ENCODE peak calls at places on chromosomes 1 and 21, in nine cellular contexts. One of them, this sample, is unnamed.
A peak's percentile ranks its signal among the peaks of the same experiment; 100 is the strongest.

GRCh38 chr1:190479028-190479427 is 1.4 kb upstream of the BRINP3 start:
- DNase-seq in tibial nerve: no peak
- DNase-seq in cardiac fibroblast: peak; percentile 3
- DNase-seq in omental fat pad: no peak
- DNase-seq in transverse colon: no peak
- DNase-seq in progenitor cell of endocrine pancreas: no peak
- DNase-seq in thyroid gland: no peak
- DNase-seq in stomach: no peak
- DNase-seq in GM12864: no peak
- DNase-seq in this sample: no peak

GRCh38 chr1:93701619-93702018 is 20.0 kb upstream of the BCAR3 start:
- DNase-seq in tibial nerve: no peak
- DNase-seq in cardiac fibroblast: peak; percentile 99
- DNase-seq in omental fat pad: no peak
- DNase-seq in transverse colon: no peak
- DNase-seq in progenitor cell of endocrine pancreas: no peak
- DNase-seq in thyroid gland: peak; percentile 72
- DNase-seq in stomach: peak; percentile 50
- DNase-seq in GM12864: no peak
- DNase-seq in this sample: no peak

GRCh38 chr1:240722788-240723187 is 110.8 kb upstream of the GREM2 start:
- DNase-seq in tibial nerve: no peak
- DNase-seq in cardiac fibroblast: no peak
- DNase-seq in omental fat pad: no peak
- DNase-seq in transverse colon: no peak
- DNase-seq in progenitor cell of endocrine pancreas: no peak
- DNase-seq in thyroid gland: no peak
- DNase-seq in stomach: no peak
- DNase-seq in GM12864: no peak
- DNase-seq in this sample: no peak

GRCh38 chr1:15411593-15412487 is 2.2 kb downstream of the EFHD2 start:
- DNase-seq in tibial nerve: no peak
- DNase-seq in cardiac fibroblast: peak; percentile 16
- DNase-seq in omental fat pad: no peak
- DNase-seq in transverse colon: peak; percentile 66
- DNase-seq in progenitor cell of endocrine pancreas: no peak
- DNase-seq in thyroid gland: peak; percentile 65
- DNase-seq in stomach: peak; percentile 65
- DNase-seq in GM12864: no peak
- DNase-seq in this sample: peak; percentile 79

GRCh38 chr1:93180723-93181613 is at the start of gene CCDC18:
- DNase-seq in tibial nerve: no peak
- DNase-seq in cardiac fibroblast: peak; percentile 65
- DNase-seq in omental fat pad: no peak
- DNase-seq in transverse colon: no peak
- DNase-seq in progenitor cell of endocrine pancreas: no peak
- DNase-seq in thyroid gland: no peak
- DNase-seq in stomach: no peak
- DNase-seq in GM12864: peak; percentile 57
- DNase-seq in this sample: no peak

GRCh38 chr1:34409689-34410229 is 233.1 kb downstream of the C1orf94 start:
- DNase-seq in tibial nerve: no peak
- DNase-seq in cardiac fibroblast: no peak
- DNase-seq in omental fat pad: no peak
- DNase-seq in transverse colon: no peak
- DNase-seq in progenitor cell of endocrine pancreas: no peak
- DNase-seq in thyroid gland: no peak
- DNase-seq in stomach: no peak
- DNase-seq in GM12864: no peak
- DNase-seq in this sample: no peak

GRCh38 chr21:29258626-29259335 is 39.9 kb upstream of the BACH1 start:
- DNase-seq in tibial nerve: no peak
- DNase-seq in cardiac fibroblast: peak; percentile 83
- DNase-seq in omental fat pad: no peak
- DNase-seq in transverse colon: no peak
- DNase-seq in progenitor cell of endocrine pancreas: no peak
- DNase-seq in thyroid gland: peak; percentile 3
- DNase-seq in stomach: no peak
- DNase-seq in GM12864: no peak
- DNase-seq in this sample: no peak

GRCh38 chr1:55071477-55071876 is 32.1 kb downstream of the PCSK9 start:
- DNase-seq in tibial nerve: no peak
- DNase-seq in cardiac fibroblast: peak; percentile 69
- DNase-seq in omental fat pad: no peak
- DNase-seq in transverse colon: no peak
- DNase-seq in progenitor cell of endocrine pancreas: no peak
- DNase-seq in thyroid gland: no peak
- DNase-seq in stomach: no peak
- DNase-seq in GM12864: no peak
- DNase-seq in this sample: no peak

GRCh38 chr1:213934642-213935041 is 53.1 kb upstream of the PROX1 start:
- DNase-seq in tibial nerve: no peak
- DNase-seq in cardiac fibroblast: no peak
- DNase-seq in omental fat pad: no peak
- DNase-seq in transverse colon: no peak
- DNase-seq in progenitor cell of endocrine pancreas: no peak
- DNase-seq in thyroid gland: peak; percentile 98
- DNase-seq in stomach: peak; percentile 92
- DNase-seq in GM12864: no peak
- DNase-seq in this sample: no peak

GRCh38 chr1:16173447-16174260 is 17.8 kb upstream of the EPHA2 start:
- DNase-seq in tibial nerve: no peak
- DNase-seq in cardiac fibroblast: peak; percentile 83
- DNase-seq in omental fat pad: no peak
- DNase-seq in transverse colon: peak; percentile 89
- DNase-seq in progenitor cell of endocrine pancreas: no peak
- DNase-seq in thyroid gland: peak; percentile 71
- DNase-seq in stomach: peak; percentile 84
- DNase-seq in GM12864: no peak
- DNase-seq in this sample: no peak

GRCh38 chr1:152654110-152654509 is 9.1 kb upstream of the LCE2D start:
- DNase-seq in tibial nerve: no peak
- DNase-seq in cardiac fibroblast: peak; percentile 61
- DNase-seq in omental fat pad: no peak
- DNase-seq in transverse colon: peak; percentile 35
- DNase-seq in progenitor cell of endocrine pancreas: no peak
- DNase-seq in thyroid gland: peak; percentile 26
- DNase-seq in stomach: peak; percentile 34
- DNase-seq in GM12864: peak; percentile 5
- DNase-seq in this sample: no peak

GRCh38 chr1:9724706-9725476 is 73.4 kb downstream of the PIK3CD start:
- DNase-seq in tibial nerve: no peak
- DNase-seq in cardiac fibroblast: peak; percentile 64
- DNase-seq in omental fat pad: no peak
- DNase-seq in transverse colon: peak; percentile 65
- DNase-seq in progenitor cell of endocrine pancreas: peak; percentile 39
- DNase-seq in thyroid gland: peak; percentile 54
- DNase-seq in stomach: peak; percentile 65
- DNase-seq in GM12864: no peak
- DNase-seq in this sample: peak; percentile 67

GRCh38 chr21:40146201-40146890 is 279.1 kb downstream of the PCP4 start:
- DNase-seq in tibial nerve: no peak
- DNase-seq in cardiac fibroblast: no peak
- DNase-seq in omental fat pad: no peak
- DNase-seq in transverse colon: no peak
- DNase-seq in progenitor cell of endocrine pancreas: no peak
- DNase-seq in thyroid gland: peak; percentile 45
- DNase-seq in stomach: no peak
- DNase-seq in GM12864: no peak
- DNase-seq in this sample: no peak

GRCh38 chr21:40139636-40140035 is 272.4 kb downstream of the PCP4 start:
- DNase-seq in tibial nerve: no peak
- DNase-seq in cardiac fibroblast: no peak
- DNase-seq in omental fat pad: no peak
- DNase-seq in transverse colon: no peak
- DNase-seq in progenitor cell of endocrine pancreas: no peak
- DNase-seq in thyroid gland: no peak
- DNase-seq in stomach: no peak
- DNase-seq in GM12864: no peak
- DNase-seq in this sample: no peak

GRCh38 chr21:40141621-40142020 is 274.4 kb downstream of the PCP4 start:
- DNase-seq in tibial nerve: no peak
- DNase-seq in cardiac fibroblast: no peak
- DNase-seq in omental fat pad: no peak
- DNase-seq in transverse colon: no peak
- DNase-seq in progenitor cell of endocrine pancreas: no peak
- DNase-seq in thyroid gland: peak; percentile 30
- DNase-seq in stomach: no peak
- DNase-seq in GM12864: no peak
- DNase-seq in this sample: no peak

GRCh38 chr21:40140675-40141074 is 273.4 kb downstream of the PCP4 start:
- DNase-seq in tibial nerve: no peak
- DNase-seq in cardiac fibroblast: no peak
- DNase-seq in omental fat pad: no peak
- DNase-seq in transverse colon: no peak
- DNase-seq in progenitor cell of endocrine pancreas: no peak
- DNase-seq in thyroid gland: peak; percentile 80
- DNase-seq in stomach: no peak
- DNase-seq in GM12864: no peak
- DNase-seq in this sample: no peak

GRCh38 chr21:40143822-40144525 is 276.7 kb downstream of the PCP4 start:
- DNase-seq in tibial nerve: peak; percentile 53
- DNase-seq in cardiac fibroblast: peak; percentile 55
- DNase-seq in omental fat pad: no peak
- DNase-seq in transverse colon: peak; percentile 41
- DNase-seq in progenitor cell of endocrine pancreas: peak; percentile 49
- DNase-seq in thyroid gland: peak; percentile 75
- DNase-seq in stomach: peak; percentile 60
- DNase-seq in GM12864: no peak
- DNase-seq in this sample: no peak
- TF ChIP-seq CTCF in tibial nerve: peak; percentile 70
- TF ChIP-seq CTCF in cardiac fibroblast: peak; percentile 59
- TF ChIP-seq CTCF in omental fat pad: no peak
- TF ChIP-seq CTCF in transverse colon: peak; percentile 71
- TF ChIP-seq CTCF in progenitor cell of endocrine pancreas: peak; percentile 86
- TF ChIP-seq CTCF in thyroid gland: peak; percentile 77
- TF ChIP-seq CTCF in stomach: peak; percentile 86
- TF ChIP-seq CTCF in GM12864: peak; percentile 38
- TF ChIP-seq CTCF in this sample: peak; percentile 66

GRCh38 chr1:161082483-161082882 is 6.9 kb downstream of the NECTIN4 start:
- DNase-seq in tibial nerve: no peak
- DNase-seq in cardiac fibroblast: no peak
- DNase-seq in omental fat pad: no peak
- DNase-seq in transverse colon: no peak
- DNase-seq in progenitor cell of endocrine pancreas: no peak
- DNase-seq in thyroid gland: no peak
- DNase-seq in stomach: no peak
- DNase-seq in GM12864: no peak
- DNase-seq in this sample: no peak

GRCh38 chr1:161083743-161084084 is 5.6 kb downstream of the NECTIN4 start:
- DNase-seq in tibial nerve: no peak
- DNase-seq in cardiac fibroblast: no peak
- DNase-seq in omental fat pad: no peak
- DNase-seq in transverse colon: no peak
- DNase-seq in progenitor cell of endocrine pancreas: no peak
- DNase-seq in thyroid gland: no peak
- DNase-seq in stomach: no peak
- DNase-seq in GM12864: no peak
- DNase-seq in this sample: no peak

GRCh38 chr1:161084205-161084988 is 5.0 kb downstream of the NECTIN4 start:
- DNase-seq in tibial nerve: no peak
- DNase-seq in cardiac fibroblast: peak; percentile 34
- DNase-seq in omental fat pad: no peak
- DNase-seq in transverse colon: no peak
- DNase-seq in progenitor cell of endocrine pancreas: no peak
- DNase-seq in thyroid gland: no peak
- DNase-seq in stomach: no peak
- DNase-seq in GM12864: no peak
- DNase-seq in this sample: no peak

GRCh38 chr1:161081519-161081918 is 7.8 kb downstream of the NECTIN4 start:
- DNase-seq in tibial nerve: no peak
- DNase-seq in cardiac fibroblast: no peak
- DNase-seq in omental fat pad: no peak
- DNase-seq in transverse colon: no peak
- DNase-seq in progenitor cell of endocrine pancreas: no peak
- DNase-seq in thyroid gland: no peak
- DNase-seq in stomach: no peak
- DNase-seq in GM12864: no peak
- DNase-seq in this sample: no peak

GRCh38 chr1:161082996-161083742 is 6.2 kb downstream of the NECTIN4 start:
- DNase-seq in tibial nerve: peak; percentile 40
- DNase-seq in cardiac fibroblast: peak; percentile 96
- DNase-seq in omental fat pad: peak; percentile 39
- DNase-seq in transverse colon: peak; percentile 88
- DNase-seq in progenitor cell of endocrine pancreas: peak; percentile 52
- DNase-seq in thyroid gland: peak; percentile 45
- DNase-seq in stomach: peak; percentile 94
- DNase-seq in GM12864: no peak
- DNase-seq in this sample: no peak
- TF ChIP-seq CTCF in tibial nerve: no peak
- TF ChIP-seq CTCF in cardiac fibroblast: no peak
- TF ChIP-seq CTCF in omental fat pad: no peak
- TF ChIP-seq CTCF in transverse colon: no peak
- TF ChIP-seq CTCF in progenitor cell of endocrine pancreas: no peak
- TF ChIP-seq CTCF in thyroid gland: no peak
- TF ChIP-seq CTCF in stomach: no peak
- TF ChIP-seq CTCF in GM12864: no peak
- TF ChIP-seq CTCF in this sample: no peak

GRCh38 chr1:112618114-112618720 is 724 bp downstream of the ST7L start:
- DNase-seq in tibial nerve: no peak
- DNase-seq in cardiac fibroblast: peak; percentile 58
- DNase-seq in omental fat pad: no peak
- DNase-seq in transverse colon: no peak
- DNase-seq in progenitor cell of endocrine pancreas: no peak
- DNase-seq in thyroid gland: no peak
- DNase-seq in stomach: no peak
- DNase-seq in GM12864: no peak
- DNase-seq in this sample: no peak

GRCh38 chr1:112619518-112620458 is at the start of gene CAPZA1:
- DNase-seq in tibial nerve: peak; percentile 82
- DNase-seq in cardiac fibroblast: peak; percentile 93
- DNase-seq in omental fat pad: peak; percentile 73
- DNase-seq in transverse colon: peak; percentile 95
- DNase-seq in progenitor cell of endocrine pancreas: peak; percentile 71
- DNase-seq in thyroid gland: peak; percentile 91
- DNase-seq in stomach: peak; percentile 93
- DNase-seq in GM12864: peak; percentile 73
- DNase-seq in this sample: peak; percentile 92

GRCh38 chr1:112618721-112619517 is at the start of gene ST7L:
- DNase-seq in tibial nerve: peak; percentile 60
- DNase-seq in cardiac fibroblast: peak; percentile 70
- DNase-seq in omental fat pad: peak; percentile 30
- DNase-seq in transverse colon: peak; percentile 69
- DNase-seq in progenitor cell of endocrine pancreas: peak; percentile 42
- DNase-seq in thyroid gland: peak; percentile 76
- DNase-seq in stomach: peak; percentile 73
- DNase-seq in GM12864: no peak
- DNase-seq in this sample: peak; percentile 62

GRCh38 chr1:112614460-112615065 is 4.4 kb downstream of the ST7L start:
- DNase-seq in tibial nerve: no peak
- DNase-seq in cardiac fibroblast: peak; percentile 70
- DNase-seq in omental fat pad: no peak
- DNase-seq in transverse colon: no peak
- DNase-seq in progenitor cell of endocrine pancreas: no peak
- DNase-seq in thyroid gland: no peak
- DNase-seq in stomach: no peak
- DNase-seq in GM12864: no peak
- DNase-seq in this sample: no peak
- TF ChIP-seq CTCF in tibial nerve: peak; percentile 38
- TF ChIP-seq CTCF in cardiac fibroblast: peak; percentile 71
- TF ChIP-seq CTCF in omental fat pad: no peak
- TF ChIP-seq CTCF in transverse colon: peak; percentile 63
- TF ChIP-seq CTCF in progenitor cell of endocrine pancreas: peak; percentile 45
- TF ChIP-seq CTCF in thyroid gland: peak; percentile 37
- TF ChIP-seq CTCF in stomach: peak; percentile 22
- TF ChIP-seq CTCF in GM12864: peak; percentile 39
- TF ChIP-seq CTCF in this sample: peak; percentile 52

GRCh38 chr1:35646043-35646442 is 4.7 kb upstream of the PSMB2 start:
- DNase-seq in tibial nerve: no peak
- DNase-seq in cardiac fibroblast: peak; percentile 21
- DNase-seq in omental fat pad: no peak
- DNase-seq in transverse colon: no peak
- DNase-seq in progenitor cell of endocrine pancreas: no peak
- DNase-seq in thyroid gland: no peak
- DNase-seq in stomach: no peak
- DNase-seq in GM12864: no peak
- DNase-seq in this sample: no peak
- TF ChIP-seq CTCF in tibial nerve: no peak
- TF ChIP-seq CTCF in cardiac fibroblast: peak; percentile 21
- TF ChIP-seq CTCF in omental fat pad: no peak
- TF ChIP-seq CTCF in transverse colon: no peak
- TF ChIP-seq CTCF in progenitor cell of endocrine pancreas: peak; percentile 15
- TF ChIP-seq CTCF in thyroid gland: no peak
- TF ChIP-seq CTCF in stomach: no peak
- TF ChIP-seq CTCF in GM12864: peak; percentile 12
- TF ChIP-seq CTCF in this sample: no peak

This sample was measured in natural killer cell.